ENCODE peak calls at places on chromosomes 7 and 10, in eight cellular contexts. One of them, this sample, is unnamed.

GRCh38 chr7:98180751-98181150 is 30.5 kb upstream of the BHLHA15 start:
- DNase-seq in lower leg skin: no peak
- DNase-seq in dorsolateral prefrontal cortex: no peak
- DNase-seq in omental fat pad: no peak
- DNase-seq in psoas muscle: no peak
- DNase-seq in MM.1S: no peak
- DNase-seq in IMR-90: no peak
- DNase-seq in CD8-positive, alpha-beta T cell: no peak
- DNase-seq in this sample: no peak

GRCh38 chr10:97540669-97541500 is 31.7 kb upstream of the ANKRD2 start:
- DNase-seq in lower leg skin: no peak
- DNase-seq in dorsolateral prefrontal cortex: no peak
- DNase-seq in omental fat pad: no peak
- DNase-seq in psoas muscle: peak
- DNase-seq in MM.1S: no peak
- DNase-seq in IMR-90: no peak
- DNase-seq in CD8-positive, alpha-beta T cell: no peak
- DNase-seq in this sample: no peak

GRCh38 chr10:36534471-36535002 is 590.9 kb upstream of the ANKRD30A start:
- DNase-seq in lower leg skin: no peak
- DNase-seq in dorsolateral prefrontal cortex: no peak
- DNase-seq in omental fat pad: no peak
- DNase-seq in psoas muscle: no peak
- DNase-seq in MM.1S: peak
- DNase-seq in IMR-90: peak
- DNase-seq in CD8-positive, alpha-beta T cell: no peak
- DNase-seq in this sample: no peak

GRCh38 chr10:78602201-78602917 is 466.4 kb upstream of the ZMIZ1 start:
- DNase-seq in lower leg skin: no peak
- DNase-seq in dorsolateral prefrontal cortex: no peak
- DNase-seq in omental fat pad: no peak
- DNase-seq in psoas muscle: no peak
- DNase-seq in MM.1S: no peak
- DNase-seq in IMR-90: peak
- DNase-seq in CD8-positive, alpha-beta T cell: no peak
- DNase-seq in this sample: peak

GRCh38 chr10:61244261-61244775 is 208.9 kb downstream of the TMEM26 start:
- DNase-seq in lower leg skin: no peak
- DNase-seq in dorsolateral prefrontal cortex: no peak
- DNase-seq in omental fat pad: no peak
- DNase-seq in psoas muscle: no peak
- DNase-seq in MM.1S: no peak
- DNase-seq in IMR-90: no peak
- DNase-seq in CD8-positive, alpha-beta T cell: no peak
- DNase-seq in this sample: no peak

GRCh38 chr10:18157909-18158308 is 17.7 kb downstream of the CACNB2 start:
- DNase-seq in lower leg skin: no peak
- DNase-seq in dorsolateral prefrontal cortex: no peak
- DNase-seq in omental fat pad: no peak
- DNase-seq in psoas muscle: no peak
- DNase-seq in MM.1S: no peak
- DNase-seq in IMR-90: peak
- DNase-seq in CD8-positive, alpha-beta T cell: no peak
- DNase-seq in this sample: no peak

GRCh38 chr7:128205068-128205467 is 36.0 kb upstream of the LEP start:
- DNase-seq in lower leg skin: peak
- DNase-seq in dorsolateral prefrontal cortex: no peak
- DNase-seq in omental fat pad: no peak
- DNase-seq in psoas muscle: no peak
- DNase-seq in MM.1S: no peak
- DNase-seq in IMR-90: no peak
- DNase-seq in CD8-positive, alpha-beta T cell: no peak
- DNase-seq in this sample: no peak

GRCh38 chr7:152588350-152588749 is 87.6 kb downstream of the XRCC2 start:
- DNase-seq in lower leg skin: peak
- DNase-seq in dorsolateral prefrontal cortex: no peak
- DNase-seq in omental fat pad: no peak
- DNase-seq in psoas muscle: no peak
- DNase-seq in MM.1S: no peak
- DNase-seq in IMR-90: peak
- DNase-seq in CD8-positive, alpha-beta T cell: no peak
- DNase-seq in this sample: no peak

GRCh38 chr10:14820010-14820774 is 17.6 kb downstream of the CDNF start:
- DNase-seq in lower leg skin: no peak
- DNase-seq in dorsolateral prefrontal cortex: no peak
- DNase-seq in omental fat pad: no peak
- DNase-seq in psoas muscle: no peak
- DNase-seq in MM.1S: no peak
- DNase-seq in IMR-90: peak
- DNase-seq in CD8-positive, alpha-beta T cell: no peak
- DNase-seq in this sample: no peak

DNA sequence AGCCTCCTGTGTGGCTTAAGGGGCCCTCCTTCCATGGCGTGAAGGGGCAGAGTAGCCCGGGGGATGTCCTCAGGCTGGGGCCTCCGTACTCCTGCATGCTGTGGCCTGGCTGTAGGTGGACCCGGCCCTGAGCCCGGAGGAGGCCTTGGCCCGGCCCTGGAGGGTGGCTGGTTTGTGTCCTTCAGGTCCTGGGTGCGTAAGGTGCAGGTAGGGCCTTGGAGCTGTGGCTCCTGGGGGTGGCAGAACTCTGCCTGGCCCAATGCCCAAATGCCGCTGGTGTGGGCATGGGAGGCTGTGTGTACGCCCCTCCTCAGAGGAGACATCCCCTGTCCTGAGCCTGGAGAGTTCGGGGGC is 26.9 kb upstream of the AMZ1 start:
- DNase-seq in lower leg skin: no peak
- DNase-seq in dorsolateral prefrontal cortex: no peak
- DNase-seq in omental fat pad: no peak
- DNase-seq in psoas muscle: no peak
- DNase-seq in MM.1S: no peak
- DNase-seq in IMR-90: no peak
- DNase-seq in CD8-positive, alpha-beta T cell: no peak
- DNase-seq in this sample: no peak
- TF ChIP-seq CTCF in lower leg skin: no peak
- TF ChIP-seq CTCF in dorsolateral prefrontal cortex: no peak
- TF ChIP-seq CTCF in omental fat pad: no peak
- TF ChIP-seq CTCF in psoas muscle: no peak
- TF ChIP-seq CTCF in MM.1S: no peak
- TF ChIP-seq CTCF in IMR-90: no peak
- TF ChIP-seq CTCF in CD8-positive, alpha-beta T cell: no peak
- TF ChIP-seq CTCF in this sample: no peak

DNA sequence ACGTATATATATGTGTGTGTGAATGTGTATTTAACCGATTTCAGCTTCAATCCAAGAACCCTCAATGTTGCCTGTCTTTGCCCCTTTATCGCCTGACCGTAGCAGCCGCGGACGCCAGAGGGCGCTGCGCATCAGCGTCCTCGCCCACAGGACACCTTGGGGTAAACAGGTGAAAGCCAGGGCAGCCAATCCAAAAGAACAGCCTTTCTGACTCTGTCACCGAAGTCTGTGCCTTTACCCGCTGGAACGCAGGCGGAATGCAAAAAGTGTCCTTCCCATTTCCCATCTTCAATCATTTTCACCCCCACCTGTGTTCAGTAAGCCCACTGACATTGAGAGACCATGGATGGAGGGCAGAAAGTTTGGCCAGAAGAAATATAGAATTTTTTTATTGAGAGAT is 3.6 kb downstream of the NXPH1 start:
- DNase-seq in lower leg skin: no peak
- DNase-seq in dorsolateral prefrontal cortex: peak
- DNase-seq in omental fat pad: no peak
- DNase-seq in psoas muscle: no peak
- DNase-seq in MM.1S: peak
- DNase-seq in IMR-90: no peak
- DNase-seq in CD8-positive, alpha-beta T cell: no peak
- DNase-seq in this sample: no peak
- TF ChIP-seq CTCF in lower leg skin: no peak
- TF ChIP-seq CTCF in dorsolateral prefrontal cortex: peak
- TF ChIP-seq CTCF in omental fat pad: no peak
- TF ChIP-seq CTCF in psoas muscle: peak
- TF ChIP-seq CTCF in MM.1S: peak
- TF ChIP-seq CTCF in IMR-90: peak
- TF ChIP-seq CTCF in CD8-positive, alpha-beta T cell: no peak
- TF ChIP-seq CTCF in this sample: peak

DNA sequence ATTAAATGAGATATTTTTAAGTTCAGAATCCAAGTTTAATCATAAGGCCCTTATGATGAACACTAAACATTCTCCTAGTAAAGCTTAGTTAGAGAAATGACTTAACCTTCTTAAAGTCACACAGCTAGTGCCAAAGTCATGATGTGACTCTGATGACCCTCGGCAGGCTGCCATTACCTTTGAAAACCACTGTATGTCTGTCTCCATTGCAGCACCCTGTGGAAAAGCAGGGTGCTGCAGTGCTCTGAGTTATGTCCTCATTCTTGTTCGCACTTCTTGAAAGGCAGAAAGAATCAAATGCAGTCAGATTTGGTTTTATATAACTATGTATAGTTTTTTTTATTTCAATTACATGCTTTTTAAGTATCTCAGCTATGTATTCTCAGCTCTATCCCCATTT is 105.0 kb downstream of the PHTF2 start:
- DNase-seq in lower leg skin: no peak
- DNase-seq in dorsolateral prefrontal cortex: no peak
- DNase-seq in omental fat pad: no peak
- DNase-seq in psoas muscle: peak
- DNase-seq in MM.1S: no peak
- DNase-seq in IMR-90: peak
- DNase-seq in CD8-positive, alpha-beta T cell: no peak
- DNase-seq in this sample: no peak
- TF ChIP-seq CTCF in lower leg skin: no peak
- TF ChIP-seq CTCF in dorsolateral prefrontal cortex: no peak
- TF ChIP-seq CTCF in omental fat pad: no peak
- TF ChIP-seq CTCF in psoas muscle: peak
- TF ChIP-seq CTCF in MM.1S: no peak
- TF ChIP-seq CTCF in IMR-90: peak
- TF ChIP-seq CTCF in CD8-positive, alpha-beta T cell: no peak
- TF ChIP-seq CTCF in this sample: no peak

GRCh38 chr10:119726291-119727261 is 726 bp downstream of the INPP5F start:
- DNase-seq in lower leg skin: peak
- DNase-seq in dorsolateral prefrontal cortex: no peak
- DNase-seq in omental fat pad: peak
- DNase-seq in psoas muscle: no peak
- DNase-seq in MM.1S: no peak
- DNase-seq in IMR-90: no peak
- DNase-seq in CD8-positive, alpha-beta T cell: no peak
- DNase-seq in this sample: no peak

GRCh38 chr10:119723161-119723560 is 2.7 kb upstream of the INPP5F start:
- DNase-seq in lower leg skin: no peak
- DNase-seq in dorsolateral prefrontal cortex: no peak
- DNase-seq in omental fat pad: no peak
- DNase-seq in psoas muscle: no peak
- DNase-seq in MM.1S: no peak
- DNase-seq in IMR-90: no peak
- DNase-seq in CD8-positive, alpha-beta T cell: no peak
- DNase-seq in this sample: no peak

GRCh38 chr10:119724630-119725549 is 960 bp upstream of the INPP5F start:
- DNase-seq in lower leg skin: no peak
- DNase-seq in dorsolateral prefrontal cortex: no peak
- DNase-seq in omental fat pad: no peak
- DNase-seq in psoas muscle: no peak
- DNase-seq in MM.1S: peak
- DNase-seq in IMR-90: peak
- DNase-seq in CD8-positive, alpha-beta T cell: no peak
- DNase-seq in this sample: no peak

GRCh38 chr10:119723624-119724023 is 2.2 kb upstream of the INPP5F start:
- DNase-seq in lower leg skin: no peak
- DNase-seq in dorsolateral prefrontal cortex: no peak
- DNase-seq in omental fat pad: no peak
- DNase-seq in psoas muscle: no peak
- DNase-seq in MM.1S: no peak
- DNase-seq in IMR-90: no peak
- DNase-seq in CD8-positive, alpha-beta T cell: no peak
- DNase-seq in this sample: no peak

GRCh38 chr10:119725550-119726290 is at the start of gene INPP5F:
- DNase-seq in lower leg skin: peak
- DNase-seq in dorsolateral prefrontal cortex: peak
- DNase-seq in omental fat pad: peak
- DNase-seq in psoas muscle: peak
- DNase-seq in MM.1S: peak
- DNase-seq in IMR-90: peak
- DNase-seq in CD8-positive, alpha-beta T cell: peak
- DNase-seq in this sample: peak
- TF ChIP-seq CTCF in lower leg skin: no peak
- TF ChIP-seq CTCF in dorsolateral prefrontal cortex: no peak
- TF ChIP-seq CTCF in omental fat pad: no peak
- TF ChIP-seq CTCF in psoas muscle: peak
- TF ChIP-seq CTCF in MM.1S: peak
- TF ChIP-seq CTCF in IMR-90: peak
- TF ChIP-seq CTCF in CD8-positive, alpha-beta T cell: no peak
- TF ChIP-seq CTCF in this sample: peak

GRCh38 chr10:8726087-8726486 is 671.6 kb downstream of the GATA3 start:
- DNase-seq in lower leg skin: no peak
- DNase-seq in dorsolateral prefrontal cortex: no peak
- DNase-seq in omental fat pad: no peak
- DNase-seq in psoas muscle: no peak
- DNase-seq in MM.1S: no peak
- DNase-seq in IMR-90: no peak
- DNase-seq in CD8-positive, alpha-beta T cell: no peak
- DNase-seq in this sample: no peak

GRCh38 chr10:8726666-8727065 is 672.2 kb downstream of the GATA3 start:
- DNase-seq in lower leg skin: no peak
- DNase-seq in dorsolateral prefrontal cortex: no peak
- DNase-seq in omental fat pad: no peak
- DNase-seq in psoas muscle: no peak
- DNase-seq in MM.1S: no peak
- DNase-seq in IMR-90: no peak
- DNase-seq in CD8-positive, alpha-beta T cell: no peak
- DNase-seq in this sample: no peak

GRCh38 chr10:8731415-8732110 is 677.1 kb downstream of the GATA3 start:
- DNase-seq in lower leg skin: no peak
- DNase-seq in dorsolateral prefrontal cortex: no peak
- DNase-seq in omental fat pad: no peak
- DNase-seq in psoas muscle: no peak
- DNase-seq in MM.1S: no peak
- DNase-seq in IMR-90: no peak
- DNase-seq in CD8-positive, alpha-beta T cell: no peak
- DNase-seq in this sample: no peak
- TF ChIP-seq CTCF in lower leg skin: no peak
- TF ChIP-seq CTCF in dorsolateral prefrontal cortex: no peak
- TF ChIP-seq CTCF in omental fat pad: no peak
- TF ChIP-seq CTCF in psoas muscle: no peak
- TF ChIP-seq CTCF in MM.1S: no peak
- TF ChIP-seq CTCF in IMR-90: no peak
- TF ChIP-seq CTCF in CD8-positive, alpha-beta T cell: no peak
- TF ChIP-seq CTCF in this sample: no peak

GRCh38 chr10:59805043-59805442 is 51.8 kb upstream of the MRLN start:
- DNase-seq in lower leg skin: no peak
- DNase-seq in dorsolateral prefrontal cortex: no peak
- DNase-seq in omental fat pad: no peak
- DNase-seq in psoas muscle: peak
- DNase-seq in MM.1S: peak
- DNase-seq in IMR-90: peak
- DNase-seq in CD8-positive, alpha-beta T cell: no peak
- DNase-seq in this sample: no peak
- TF ChIP-seq CTCF in lower leg skin: no peak
- TF ChIP-seq CTCF in dorsolateral prefrontal cortex: no peak
- TF ChIP-seq CTCF in omental fat pad: no peak
- TF ChIP-seq CTCF in psoas muscle: peak
- TF ChIP-seq CTCF in MM.1S: peak
- TF ChIP-seq CTCF in IMR-90: peak
- TF ChIP-seq CTCF in CD8-positive, alpha-beta T cell: peak
- TF ChIP-seq CTCF in this sample: peak